ENCODE peak calls at places on chromosomes 12 and 14, in five cellular contexts. E is GM04503; A is DMS153; O is HS-27A; J is activated CD4-positive, CD25-positive, alpha-beta regulatory T cell treated with anti-CD3 and anti-CD28 coated beads, Interleukin-2, amount 50 U/mL, for 16 hours. M is an unnamed sample.

GRCh38 chr14:103746706-103747105 is 31.1 kb downstream of the ZFYVE21 start:
- DNase-seq in E (no peak), A (no peak), O (no peak), J (no peak), M (no peak)

GRCh38 chr14:83473846-83474245 is 1940.2 kb upstream of the SEL1L start:
- DNase-seq in E (no peak), A (no peak), O (peak), J (no peak), M (no peak)

GRCh38 chr12:32270818-32271710 is 128.3 kb upstream of the FGD4 start:
- DNase-seq in E (no peak), A (no peak), O (no peak), J (no peak), M (no peak)

GRCh38 chr12:22860926-22861325 is 236.0 kb downstream of the ETNK1 start:
- DNase-seq in E (no peak), A (no peak), O (no peak), J (no peak), M (no peak)

GRCh38 chr12:124694250-124694649 is 126.8 kb upstream of the NCOR2 start:
- DNase-seq in E (no peak), A (no peak), O (no peak), J (no peak), M (no peak)

GRCh38 chr12:71407732-71408131 is 31.9 kb upstream of the LGR5 start:
- DNase-seq in E (no peak), A (no peak), O (no peak), J (no peak), M (no peak)

GRCh38 chr14:38256358-38256840 is 506 bp upstream of the CLEC14A start:
- DNase-seq in E (no peak), A (no peak), O (no peak), J (no peak), M (no peak)

GRCh38 chr14:104136472-104137296 is 1.7 kb upstream of the KIF26A start:
- DNase-seq in E (no peak), A (no peak), O (no peak), J (no peak), M (no peak)

GRCh38 chr12:89481218-89481914 is 43.2 kb downstream of the GALNT4 start:
- DNase-seq in E (no peak), A (no peak), O (no peak), J (no peak), M (no peak)